ENCODE peak calls at places on chromosomes 2 and 18, in four cellular contexts. V, O, W and I are unnamed samples.

GRCh38 chr2:102657770-102658169 is 38.4 kb downstream of the SLC9A2 start:
- DNase-seq in V (no peak), O (no peak), W (no peak), I (no peak)

GRCh38 chr18:46356278-46357033 is 252.3 kb downstream of the HAUS1 start:
- DNase-seq in V (no peak), O (no peak), W (no peak), I (no peak)

GRCh38 chr2:40405440-40405839 is 46.5 kb downstream of the SLC8A1 start:
- DNase-seq in V (no peak), O (no peak), W (no peak), I (no peak)

GRCh38 chr2:196176142-196176738 is 4.9 kb upstream of the STK17B start:
- DNase-seq in V (no peak), O (peak), W (no peak), I (no peak)

GRCh38 chr2:150327546-150328495 is 159.6 kb downstream of the RND3 start:
- DNase-seq in V (no peak), O (no peak), W (no peak), I (no peak)

GRCh38 chr2:130318906-130319305 is 23.8 kb upstream of the IMP4 start:
- DNase-seq in V (no peak), O (no peak), W (no peak), I (no peak)

GRCh38 chr2:43300781-43301586 is 74.6 kb upstream of the ZFP36L2 start:
- DNase-seq in V (no peak), O (no peak), W (no peak), I (peak)

GRCh38 chr2:163252199-163252598 is 413.6 kb upstream of the KCNH7 start:
- DNase-seq in V (no peak), O (no peak), W (no peak), I (no peak)

GRCh38 chr18:25349926-25350560 is 1.9 kb downstream of the ZNF521 start:
- DNase-seq in V (no peak), O (no peak), W (no peak), I (no peak)

GRCh38 chr2:196486145-196486544 is 153.4 kb upstream of the CCDC150 start:
- DNase-seq in V (no peak), O (no peak), W (no peak), I (no peak)

GRCh38 chr2:219486424-219486959 is 12.2 kb upstream of the GMPPA start:
- DNase-seq in V (no peak), O (no peak), W (no peak), I (no peak)

GRCh38 chr2:75705921-75706320 is 4.8 kb downstream of the GCFC2 start:
- DNase-seq in V (no peak), O (no peak), W (no peak), I (no peak)

GRCh38 chr2:211649331-211649730 is 889.3 kb downstream of the ERBB4 start:
- DNase-seq in V (no peak), O (no peak), W (no peak), I (no peak)

GRCh38 chr2:209495855-209496585 is 72.2 kb downstream of the MAP2 start:
- DNase-seq in V (no peak), O (no peak), W (no peak), I (peak)

GRCh38 chr18:79915161-79916127 is 36.0 kb downstream of the SLC66A2 start:
- DNase-seq in V (no peak), O (no peak), W (no peak), I (no peak)

GRCh38 chr18:79916128-79916494 is 35.3 kb downstream of the SLC66A2 start:
- DNase-seq in V (no peak), O (no peak), W (no peak), I (no peak)

GRCh38 chr18:79916546-79917350 is 34.7 kb downstream of the SLC66A2 start:
- DNase-seq in V (no peak), O (no peak), W (no peak), I (no peak)

GRCh38 chr18:79912994-79913831 is 38.2 kb downstream of the SLC66A2 start:
- DNase-seq in V (no peak), O (no peak), W (no peak), I (no peak)

GRCh38 chr18:79914614-79915160 is 36.8 kb downstream of the SLC66A2 start:
- DNase-seq in V (no peak), O (no peak), W (no peak), I (no peak)
- TF ChIP-seq BRCA1 in V (no peak), O (no peak), W (no peak), I (no peak)

DNA sequence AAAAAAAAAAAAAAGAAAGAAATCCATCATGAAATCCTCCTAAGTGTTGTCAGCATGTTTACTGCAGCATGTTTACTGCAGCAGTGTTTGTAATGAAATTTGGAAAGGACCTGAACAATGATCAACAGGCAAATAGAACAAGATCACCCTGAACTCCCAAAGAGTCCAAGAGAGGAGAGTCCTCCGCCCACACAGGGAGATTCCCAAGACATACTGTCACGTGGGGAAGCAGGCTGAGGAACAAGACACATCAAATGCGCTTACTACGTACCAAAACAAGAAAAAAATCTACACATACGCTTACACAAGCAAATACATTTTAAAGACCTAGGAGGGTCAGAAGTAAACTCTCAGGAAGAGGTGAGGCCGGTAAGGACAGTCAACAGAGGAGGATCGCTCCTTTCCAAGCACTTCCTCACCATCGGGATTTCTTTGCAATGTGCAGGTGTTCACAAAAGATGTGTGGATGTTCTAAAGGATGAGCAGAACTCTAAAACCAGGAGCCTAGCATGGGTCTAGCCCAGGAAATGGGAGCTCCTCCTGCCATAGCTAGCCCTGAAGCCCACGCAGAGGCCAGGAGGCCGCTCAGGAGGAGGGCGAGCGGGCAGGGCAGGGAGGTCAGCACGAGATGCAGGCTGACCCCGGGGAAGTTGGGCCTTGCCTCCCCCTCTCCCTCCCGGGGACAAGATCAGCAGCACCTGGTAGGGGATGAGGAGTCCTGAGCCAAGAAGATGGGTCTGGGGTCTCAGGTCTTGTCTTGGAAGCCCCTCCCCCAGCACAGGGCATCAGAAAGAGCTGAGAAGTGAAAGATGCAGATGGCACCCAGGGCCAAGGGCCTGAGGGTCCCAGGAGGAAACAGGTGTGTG is 66.4 kb downstream of the ZNF516 start:
- DNase-seq in V (no peak), O (no peak), W (no peak), I (no peak)
- TF ChIP-seq BRCA1 in V (no peak), O (no peak), W (no peak), I (no peak)

GRCh38 chr18:12777543-12777942 is 74.7 kb downstream of the PSMG2 start:
- DNase-seq in V (no peak), O (no peak), W (no peak), I (no peak)
- TF ChIP-seq BRCA1 in V (no peak), O (no peak), W (no peak), I (no peak)

DNA sequence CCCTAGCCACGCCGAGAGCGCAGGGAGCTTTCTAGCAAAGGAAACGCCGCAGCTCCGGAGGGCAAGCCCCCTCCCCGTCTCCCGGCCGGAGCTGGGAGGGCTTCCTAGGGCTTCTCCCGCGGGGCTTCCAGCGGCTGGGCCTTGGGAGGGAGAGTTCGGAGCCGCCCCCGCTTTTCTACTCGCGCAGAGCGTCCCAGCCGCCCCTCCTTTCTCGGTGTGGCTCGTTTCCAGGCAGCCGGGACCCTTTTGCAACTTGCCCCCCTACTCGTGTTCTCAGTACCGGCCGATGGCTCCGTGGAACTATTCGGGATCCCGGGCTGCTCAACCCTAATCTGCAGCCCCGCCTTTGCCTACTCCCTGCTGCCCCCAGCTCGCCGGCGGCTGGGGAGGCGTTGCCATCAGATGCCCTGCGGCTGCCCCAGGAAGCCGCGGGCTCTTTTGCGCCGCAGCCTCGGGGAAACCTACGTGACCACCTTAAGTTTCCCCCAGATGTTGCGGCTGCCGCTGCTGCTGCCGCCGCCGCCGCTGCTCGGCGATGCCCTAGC is 1.5 kb upstream of the NR4A2 start:
- DNase-seq in V (peak), O (no peak), W (no peak), I (peak)
- TF ChIP-seq BRCA1 in V (no peak), O (no peak), W (no peak), I (no peak)

GRCh38 chr18:74342416-74343043 is 26.9 kb downstream of the C18orf63 start:
- DNase-seq in V (no peak), O (no peak), W (no peak), I (peak)
- TF ChIP-seq BRCA1 in V (no peak), O (no peak), W (no peak), I (no peak)

GRCh38 chr2:226002438-226002837 is 602.9 kb downstream of the NYAP2 start:
- DNase-seq in V (no peak), O (no peak), W (no peak), I (peak)
- TF ChIP-seq BRCA1 in V (no peak), O (no peak), W (no peak), I (no peak)

DNA sequence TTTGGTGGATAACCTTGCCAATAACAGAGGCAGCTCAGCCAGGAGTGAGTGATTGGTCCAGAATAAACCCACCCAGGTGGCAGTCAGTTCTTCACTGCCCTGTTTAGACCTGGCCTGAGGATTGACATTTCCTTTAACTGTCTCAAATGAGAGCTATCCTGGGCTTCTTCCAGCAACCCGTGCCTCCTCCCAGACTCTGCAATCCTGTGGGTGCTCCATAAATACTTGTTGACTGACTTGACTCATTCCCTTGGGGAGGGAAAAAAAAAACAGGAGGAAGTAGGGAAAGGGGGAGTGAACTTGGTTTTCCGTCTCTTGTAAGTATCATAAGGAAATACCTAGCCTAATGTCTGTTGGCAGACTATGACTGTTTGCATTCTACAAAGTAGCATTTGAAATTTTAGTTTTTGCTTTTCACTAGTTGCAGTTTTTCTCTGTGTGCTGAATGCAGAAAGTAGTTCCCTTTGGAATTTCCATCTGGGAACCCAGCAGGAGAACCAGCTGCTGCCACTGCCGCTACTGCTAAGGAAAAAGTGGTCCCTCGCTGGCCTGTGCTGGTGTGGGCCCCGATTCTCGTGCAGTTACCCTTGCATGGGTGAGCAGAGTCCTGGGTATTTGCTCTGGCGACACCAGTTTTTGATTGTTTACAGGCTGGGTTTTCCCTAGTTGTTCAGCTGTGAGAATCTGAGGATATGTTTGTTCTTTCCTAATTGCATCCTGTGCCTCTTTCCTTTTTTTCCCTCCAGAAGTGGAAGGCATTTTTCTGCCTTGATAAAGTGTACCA is 78.9 kb downstream of the TGOLN2 start:
- DNase-seq in V (no peak), O (no peak), W (no peak), I (no peak)
- TF ChIP-seq BRCA1 in V (no peak), O (no peak), W (no peak), I (no peak)

GRCh38 chr18:44804033-44804432 is 123.3 kb downstream of the SETBP1 start:
- DNase-seq in V (no peak), O (no peak), W (no peak), I (no peak)

GRCh38 chr18:44805176-44805575 is 124.5 kb downstream of the SETBP1 start:
- DNase-seq in V (no peak), O (no peak), W (no peak), I (no peak)

GRCh38 chr18:44803019-44803650 is 122.4 kb downstream of the SETBP1 start:
- DNase-seq in V (no peak), O (no peak), W (no peak), I (peak)

GRCh38 chr18:44801796-44802195 is 121.1 kb downstream of the SETBP1 start:
- DNase-seq in V (no peak), O (no peak), W (no peak), I (no peak)

DNA sequence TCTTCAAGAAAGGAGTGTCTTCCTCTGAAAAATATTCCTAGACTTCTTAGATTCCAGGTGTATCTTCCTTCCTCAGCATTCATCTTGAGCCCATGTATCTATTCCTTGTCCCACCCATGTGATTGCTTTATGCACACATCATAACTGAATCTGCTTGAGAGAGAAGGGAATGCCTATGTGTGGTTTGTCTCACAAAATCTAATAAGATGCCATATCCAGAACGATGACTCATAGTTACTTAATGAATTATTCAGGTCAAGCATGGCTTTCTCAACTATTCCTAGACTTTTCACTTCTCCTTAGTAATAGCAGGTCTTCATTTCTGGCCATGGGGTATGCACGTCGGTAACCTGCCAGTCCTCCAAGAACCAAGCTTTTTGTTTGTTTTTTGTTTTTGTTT is 121.8 kb downstream of the SETBP1 start:
- DNase-seq in V (no peak), O (no peak), W (no peak), I (no peak)
- TF ChIP-seq BRCA1 in V (no peak), O (no peak), W (no peak), I (no peak)